ENCODE peak calls at places on chromosomes 4 and X, in four cellular contexts. B, Z, L and I are unnamed samples.

GRCh38 chrX:21840199-21840557 is 761 bp downstream of the MBTPS2 start:
- DNase-seq in L (no peak), B (no peak), Z (no peak), I (no peak)

GRCh38 chr4:118817178-118817930 is 18.6 kb downstream of the SEC24D start:
- DNase-seq in L (no peak), Z (no peak), B (no peak), I (no peak)

GRCh38 chrX:150664290-150664689 is 28.9 kb upstream of the MTMR1 start:
- DNase-seq in L (no peak), B (no peak), Z (no peak), I (no peak)

GRCh38 chr4:188399834-188400233 is 260.6 kb downstream of the TRIML1 start:
- DNase-seq in L (no peak), B (no peak), Z (no peak), I (no peak)

GRCh38 chrX:63656871-63657580 is 128.0 kb downstream of the ARHGEF9 start:
- DNase-seq in B (no peak), L (no peak), Z (no peak), I (no peak)

GRCh38 chr4:83174844-83175414 is 60.4 kb upstream of the PLAC8 start:
- DNase-seq in L (no peak), Z (no peak), B (peak; percentile 87), I (no peak)

GRCh38 chrX:29648161-29648560 is 567.2 kb upstream of the MAGEB2 start:
- DNase-seq in B (no peak), L (no peak), Z (no peak), I (no peak)

GRCh38 chrX:95762716-95763115 is 921.9 kb upstream of the DIAPH2 start:
- DNase-seq in B (no peak), Z (no peak), L (no peak), I (no peak)

GRCh38 chr4:125390126-125390525 is 75.4 kb downstream of the FAT4 start:
- DNase-seq in B (no peak), Z (no peak), L (no peak), I (no peak)

GRCh38 chrX:10089378-10089795 is 67.4 kb upstream of the CLCN4 start:
- DNase-seq in B (no peak), Z (no peak), L (no peak), I (no peak)

GRCh38 chr4:77072195-77072753 is 3.5 kb downstream of the CCNI start:
- DNase-seq in B (no peak), L (no peak), Z (no peak), I (no peak)

GRCh38 chr4:113212613-113213012 is 163.2 kb downstream of the ANK2 start:
- DNase-seq in L (no peak), B (no peak), Z (no peak), I (no peak)

GRCh38 chr4:152508818-152509217 is 27.1 kb downstream of the FBXW7 start:
- DNase-seq in L (no peak), B (no peak), Z (no peak), I (no peak)
- TF ChIP-seq SPI1 in L (no peak), B (no peak), Z (no peak), I (no peak)

GRCh38 chr4:25842229-25842840 is 20.5 kb downstream of the SEL1L3 start:
- DNase-seq in L (no peak), B (peak; percentile 21), Z (no peak), I (no peak)
- TF ChIP-seq SPI1 in L (peak; percentile 56), B (peak; percentile 23), Z (no peak), I (no peak)

GRCh38 chr4:78218260-78218659 is 161.1 kb downstream of the FRAS1 start:
- DNase-seq in Z (no peak), L (no peak), B (no peak), I (no peak)

GRCh38 chr4:78217557-78217956 is 160.4 kb downstream of the FRAS1 start:
- DNase-seq in B (no peak), L (no peak), Z (no peak), I (no peak)

GRCh38 chr4:78214078-78214477 is 157.0 kb downstream of the FRAS1 start:
- DNase-seq in L (no peak), B (no peak), Z (no peak), I (no peak)

GRCh38 chr4:78210694-78211093 is 153.6 kb downstream of the FRAS1 start:
- DNase-seq in L (no peak), B (no peak), Z (no peak), I (no peak)

GRCh38 chr4:78213218-78213617 is 156.1 kb downstream of the FRAS1 start:
- DNase-seq in B (no peak), L (no peak), Z (no peak), I (no peak)
- TF ChIP-seq SPI1 in B (no peak), L (no peak), Z (no peak), I (no peak)

GRCh38 chr4:8617486-8618040 is 25.0 kb downstream of the CPZ start:
- DNase-seq in B (no peak), L (no peak), Z (no peak), I (no peak)
- TF ChIP-seq SPI1 in B (no peak), L (no peak), Z (no peak), I (no peak)

GRCh38 chr4:128516568-128516967 is 229.0 kb upstream of the PGRMC2 start:
- DNase-seq in L (no peak), B (peak; percentile 39), Z (no peak), I (no peak)

GRCh38 chr4:128512767-128513322 is 225.2 kb upstream of the PGRMC2 start:
- DNase-seq in Z (no peak), B (no peak), L (no peak), I (peak; percentile 12)

GRCh38 chr4:128512161-128512560 is 224.5 kb upstream of the PGRMC2 start:
- DNase-seq in Z (no peak), L (no peak), B (no peak), I (no peak)

GRCh38 chr4:128510850-128511249 is 223.2 kb upstream of the PGRMC2 start:
- DNase-seq in Z (no peak), L (no peak), B (no peak), I (no peak)

GRCh38 chr4:128513664-128514484 is 226.3 kb upstream of the PGRMC2 start:
- DNase-seq in L (no peak), Z (no peak), B (no peak), I (no peak)
- TF ChIP-seq SPI1 in L (no peak), Z (no peak), B (no peak), I (no peak)

GRCh38 chr4:13992975-13993495 is 365.5 kb upstream of the BOD1L1 start:
- DNase-seq in Z (no peak), L (no peak), B (no peak), I (no peak)

GRCh38 chr4:13989496-13989895 is 362.0 kb upstream of the BOD1L1 start:
- DNase-seq in Z (no peak), B (no peak), L (no peak), I (no peak)

GRCh38 chr4:13988347-13989265 is 361.1 kb upstream of the BOD1L1 start:
- DNase-seq in L (no peak), B (no peak), Z (no peak), I (no peak)

GRCh38 chr4:13992041-13992440 is 364.5 kb upstream of the BOD1L1 start:
- DNase-seq in B (no peak), L (no peak), Z (no peak), I (no peak)

GRCh38 chr4:13990596-13991589 is 363.4 kb upstream of the BOD1L1 start:
- DNase-seq in Z (no peak), B (no peak), L (no peak), I (no peak)
- TF ChIP-seq SPI1 in Z (no peak), B (no peak), L (no peak), I (no peak)

GRCh38 chrX:25014366-25014838 is 1.4 kb downstream of the ARX start:
- DNase-seq in B (no peak), Z (no peak), L (no peak), I (no peak)

GRCh38 chrX:25016361-25016671 is 551 bp upstream of the ARX start:
- DNase-seq in Z (no peak), B (no peak), L (no peak), I (no peak)

GRCh38 chrX:25013593-25014365 is 2.0 kb downstream of the ARX start:
- DNase-seq in B (no peak), L (no peak), Z (peak; percentile 37), I (no peak)

GRCh38 chrX:25016938-25017598 is 1.3 kb upstream of the ARX start:
- DNase-seq in B (no peak), L (no peak), Z (no peak), I (no peak)

GRCh38 chrX:25015486-25016360 is at the start of gene ARX:
- DNase-seq in L (no peak), B (no peak), Z (peak; percentile 91), I (no peak)
- TF ChIP-seq SPI1 in L (no peak), B (no peak), Z (no peak), I (no peak)